ENCODE peak calls at places on chromosomes 13 and 19, in nine cellular contexts. B, M, Z, J, D, W, Q, L and N are unnamed samples.

GRCh38 chr13:76812971-76813691 is 73.1 kb downstream of the KCTD12 start:
- DNase-seq in B (no peak), M (peak; percentile 90), Z (no peak), J (no peak), D (peak; percentile 37), W (no peak), Q (no peak), L (no peak), N (no peak)

GRCh38 chr19:40799558-40800338 is 757 bp downstream of the EGLN2 start:
- DNase-seq in B (no peak), M (peak; percentile 89), Z (peak; percentile 33), J (no peak), D (no peak), W (no peak), Q (peak; percentile 89), L (peak; percentile 33), N (no peak)

GRCh38 chr19:1370579-1371361 is 12.9 kb upstream of the NDUFS7 start:
- DNase-seq in B (no peak), M (peak; percentile 61), Z (no peak), J (no peak), D (no peak), W (no peak), Q (no peak), L (no peak), N (no peak)

GRCh38 chr19:18420931-18421330 is 1.7 kb downstream of the SSBP4 start:
- DNase-seq in B (no peak), M (peak; percentile 59), Z (no peak), J (no peak), D (no peak), W (no peak), Q (no peak), L (no peak), N (no peak)

GRCh38 chr19:10294368-10294697 is 4.6 kb downstream of the ICAM5 start:
- DNase-seq in B (no peak), M (no peak), Z (no peak), J (no peak), D (no peak), W (no peak), Q (no peak), L (no peak), N (no peak)

GRCh38 chr13:79808475-79808874 is 327.5 kb downstream of the NDFIP2 start:
- DNase-seq in B (no peak), M (no peak), Z (no peak), J (no peak), D (no peak), W (no peak), Q (peak; percentile 51), L (no peak), N (no peak)

GRCh38 chr13:45872574-45872973 is 21.0 kb upstream of the SIAH3 start:
- DNase-seq in B (no peak), M (no peak), Z (no peak), J (no peak), D (no peak), W (no peak), Q (no peak), L (no peak), N (no peak)

GRCh38 chr13:33123066-33123940 is 107.1 kb downstream of the KL start:
- DNase-seq in B (peak; percentile 74), M (peak; percentile 76), Z (no peak), J (no peak), D (peak; percentile 38), W (no peak), Q (no peak), L (no peak), N (no peak)

GRCh38 chr19:2171349-2172145 is 7.8 kb downstream of the DOT1L start:
- DNase-seq in B (peak; percentile 44), M (peak; percentile 87), Z (no peak), J (peak; percentile 78), D (no peak), W (peak; percentile 61), Q (no peak), L (no peak), N (no peak)

GRCh38 chr13:97566907-97567306 is 132.9 kb downstream of the RAP2A start:
- DNase-seq in B (no peak), M (no peak), Z (no peak), J (no peak), D (no peak), W (no peak), Q (no peak), L (no peak), N (no peak)

GRCh38 chr19:49556412-49557398 is 23.7 kb downstream of the NOSIP start:
- DNase-seq in B (no peak), M (no peak), Z (no peak), J (no peak), D (no peak), W (peak; percentile 53), Q (no peak), L (no peak), N (no peak)

GRCh38 chr19:43636121-43636683 is 3.4 kb downstream of the CADM4 start:
- DNase-seq in B (no peak), M (no peak), Z (no peak), J (no peak), D (no peak), W (no peak), Q (no peak), L (no peak), N (no peak)

GRCh38 chr19:51607920-51608562 is 22.2 kb downstream of the SIGLEC5 start:
- DNase-seq in B (no peak), M (peak; percentile 92), Z (peak; percentile 66), J (no peak), D (peak; percentile 27), W (peak; percentile 24), Q (peak; percentile 90), L (peak; percentile 93), N (peak; percentile 33)

GRCh38 chr13:111956261-111957151 is 110.4 kb upstream of the SOX1 start:
- DNase-seq in B (no peak), M (no peak), Z (no peak), J (no peak), D (no peak), W (no peak), Q (no peak), L (no peak), N (no peak)

GRCh38 chr19:36771275-36772231 is 1.1 kb downstream of the ZNF850 start:
- DNase-seq in B (peak; percentile 64), M (peak; percentile 87), Z (no peak), J (no peak), D (no peak), W (no peak), Q (peak; percentile 85), L (peak; percentile 1), N (peak; percentile 38)

GRCh38 chr19:27767234-27767633 is 1445.7 kb downstream of the UQCRFS1 start:
- DNase-seq in B (no peak), M (no peak), Z (no peak), J (no peak), D (no peak), W (no peak), Q (no peak), L (no peak), N (no peak)

GRCh38 chr19:4379383-4380253 is 20.7 kb downstream of the SH3GL1 start:
- DNase-seq in B (peak; percentile 24), M (peak; percentile 33), Z (no peak), J (no peak), D (no peak), W (no peak), Q (no peak), L (no peak), N (no peak)

GRCh38 chr19:39915101-39915847 is 19.2 kb downstream of the FCGBP start:
- DNase-seq in B (no peak), M (no peak), Z (no peak), J (no peak), D (no peak), W (no peak), Q (no peak), L (no peak), N (no peak)

GRCh38 chr13:97913206-97913605 is 40.3 kb upstream of the IPO5 start:
- DNase-seq in B (no peak), M (no peak), Z (no peak), J (no peak), D (no peak), W (no peak), Q (no peak), L (no peak), N (no peak)

GRCh38 chr13:51559916-51560315 is 24.3 kb upstream of the WDFY2 start:
- DNase-seq in B (no peak), M (no peak), Z (no peak), J (no peak), D (no peak), W (no peak), Q (no peak), L (no peak), N (no peak)

GRCh38 chr19:31674503-31675186 is 325.4 kb upstream of the TSHZ3 start:
- DNase-seq in B (no peak), M (no peak), Z (no peak), J (no peak), D (no peak), W (no peak), Q (no peak), L (no peak), N (no peak)

GRCh38 chr13:40586886-40587285 is 79.6 kb downstream of the FOXO1 start:
- DNase-seq in B (no peak), M (no peak), Z (no peak), J (no peak), D (no peak), W (no peak), Q (no peak), L (no peak), N (no peak)

GRCh38 chr19:18479964-18480723 is 41.7 kb downstream of the ELL start:
- DNase-seq in B (peak; percentile 18), M (peak; percentile 87), Z (no peak), J (no peak), D (no peak), W (no peak), Q (peak; percentile 88), L (no peak), N (no peak)

GRCh38 chr13:99442273-99442895 is 58.9 kb upstream of the TM9SF2 start:
- DNase-seq in B (peak; percentile 61), M (no peak), Z (peak; percentile 50), J (no peak), D (no peak), W (peak; percentile 44), Q (no peak), L (peak; percentile 53), N (peak; percentile 43)